ENCODE peak calls at places on chromosomes 1 and 21, in six cellular contexts. D, U, O, S, M and K are unnamed samples.

GRCh38 chr1:9448132-9449105 is 90.8 kb upstream of the SLC25A33 start:
- DNase-seq in S (no peak), O (no peak), M (peak), D (no peak), U (no peak), K (peak)

GRCh38 chr1:111603979-111604378 is 15.6 kb upstream of the RAP1A start:
- DNase-seq in U (peak), D (no peak), S (peak), O (no peak), M (no peak), K (no peak)

GRCh38 chr1:65175171-65176070 is 27.4 kb downstream of the AK4 start:
- DNase-seq in U (peak), S (no peak), M (no peak), O (peak), D (no peak), K (no peak)

GRCh38 chr1:192903142-192903541 is 94.3 kb downstream of the RGS2 start:
- DNase-seq in S (no peak), U (no peak), D (no peak), M (no peak), O (no peak), K (no peak)

GRCh38 chr1:231663211-231663792 is 36.7 kb downstream of the DISC1 start:
- DNase-seq in M (peak), U (no peak), D (no peak), S (no peak), O (no peak), K (no peak)

GRCh38 chr1:169576241-169576933 is 9.9 kb downstream of the F5 start:
- DNase-seq in U (no peak), S (no peak), O (peak), D (no peak), M (no peak), K (no peak)

GRCh38 chr1:91768786-91769697 is 116.9 kb downstream of the TGFBR3 start:
- DNase-seq in O (no peak), S (no peak), D (no peak), M (peak), U (no peak), K (no peak)

GRCh38 chr1:32142446-32143301 is 34.8 kb downstream of the KPNA6 start:
- DNase-seq in S (no peak), O (peak), D (no peak), U (peak), M (peak), K (no peak)

GRCh38 chr21:21291883-21292569 is 293.8 kb downstream of the NCAM2 start:
- DNase-seq in O (no peak), D (no peak), S (no peak), M (no peak), U (no peak), K (no peak)

GRCh38 chr1:27099904-27100796 is 54.8 kb downstream of the SLC9A1 start:
- DNase-seq in D (no peak), U (no peak), O (peak), S (no peak), M (peak), K (peak)

GRCh38 chr1:170309389-170310013 is 163.7 kb downstream of the NTMT2 start:
- DNase-seq in O (no peak), M (peak), U (peak), D (no peak), S (no peak), K (no peak)

GRCh38 chr1:172322219-172323061 is 98.0 kb upstream of the C1orf105 start:
- DNase-seq in U (no peak), O (peak), D (no peak), S (no peak), M (peak), K (no peak)

GRCh38 chr1:21335088-21335678 is 44.9 kb upstream of the ECE1 start:
- DNase-seq in U (no peak), O (no peak), D (no peak), M (no peak), S (no peak), K (no peak)

GRCh38 chr1:223312273-223312672 is 51.7 kb downstream of the SUSD4 start:
- DNase-seq in M (no peak), D (no peak), S (no peak), U (no peak), O (no peak), K (peak)

GRCh38 chr1:244349103-244349531 is 102.6 kb downstream of the ADSS2 start:
- DNase-seq in S (no peak), U (no peak), D (no peak), M (peak), O (no peak), K (no peak)

GRCh38 chr1:61083014-61083798 is 845 bp downstream of the NFIA start:
- DNase-seq in D (no peak), O (peak), S (peak), U (peak), M (peak), K (peak)

GRCh38 chr1:228141871-228142615 is 2.0 kb downstream of the GUK1 start:
- DNase-seq in S (no peak), U (no peak), O (no peak), M (peak), D (no peak), K (no peak)